ENCODE peak calls at places on chromosomes 4 and X, in six cellular contexts. S, X, E, V, O and I are unnamed samples.

GRCh38 chrX:20217279-20217678 is 49.4 kb downstream of the RPS6KA3 start:
- DNase-seq in S (peak), X (peak), E (no peak), V (no peak), O (no peak), I (no peak)

GRCh38 chr4:113368056-113368455 is 318.6 kb downstream of the ANK2 start:
- DNase-seq in S (no peak), X (no peak), E (no peak), V (no peak), O (no peak), I (no peak)

GRCh38 chr4:185426960-185427688 is 1.4 kb upstream of the UFSP2 start:
- DNase-seq in S (no peak), X (no peak), E (no peak), V (no peak), O (no peak), I (no peak)

GRCh38 chrX:131067216-131067615 is 9.1 kb downstream of the ARHGAP36 start:
- DNase-seq in S (no peak), X (no peak), E (no peak), V (no peak), O (no peak), I (no peak)

GRCh38 chr4:128606173-128606572 is 203.3 kb upstream of the JADE1 start:
- DNase-seq in S (peak), X (no peak), E (no peak), V (no peak), O (no peak), I (no peak)

GRCh38 chr4:173584506-173584905 is 54.5 kb upstream of the HAND2 start:
- DNase-seq in S (no peak), X (no peak), E (no peak), V (no peak), O (no peak), I (no peak)

GRCh38 chr4:78613522-78614311 is 62.1 kb downstream of the ANXA3 start:
- DNase-seq in S (no peak), X (no peak), E (no peak), V (no peak), O (no peak), I (no peak)

GRCh38 chrX:153669174-153669890 is 4.3 kb downstream of the PNCK start:
- DNase-seq in S (no peak), X (no peak), E (no peak), V (no peak), O (no peak), I (peak)

GRCh38 chr4:157700898-157701694 is 471.7 kb downstream of the GASK1B start:
- DNase-seq in S (no peak), X (no peak), E (no peak), V (no peak), O (no peak), I (no peak)

GRCh38 chrX:19350831-19351447 is 7.2 kb downstream of the PDHA1 start:
- DNase-seq in S (no peak), X (no peak), E (no peak), V (no peak), O (no peak), I (no peak)

GRCh38 chr4:104294811-104295210 is 199.9 kb downstream of the CXXC4 start:
- DNase-seq in S (no peak), X (no peak), E (no peak), V (no peak), O (no peak), I (no peak)

GRCh38 chr4:125961626-125962025 is 646.9 kb downstream of the FAT4 start:
- DNase-seq in S (no peak), X (no peak), E (no peak), V (no peak), O (no peak), I (no peak)

GRCh38 chr4:146033149-146033548 is 94.5 kb upstream of the ZNF827 start:
- DNase-seq in S (no peak), X (no peak), E (no peak), V (peak), O (no peak), I (no peak)

GRCh38 chr4:168707205-168707604 is 210.4 kb downstream of the PALLD start:
- DNase-seq in S (no peak), X (no peak), E (no peak), V (no peak), O (no peak), I (no peak)

GRCh38 chr4:71074452-71075299 is 81.2 kb downstream of the DCK start:
- DNase-seq in S (no peak), X (no peak), E (no peak), V (no peak), O (peak), I (no peak)

GRCh38 chr4:112702892-112703291 is 65.9 kb downstream of the LARP7 start:
- DNase-seq in S (no peak), X (no peak), E (no peak), V (no peak), O (no peak), I (no peak)

GRCh38 chr4:118758293-118758692 is 73.1 kb downstream of the METTL14 start:
- DNase-seq in S (no peak), X (no peak), E (no peak), V (no peak), O (no peak), I (no peak)

GRCh38 chr4:165563851-165564250 is 185.0 kb downstream of the CPE start:
- DNase-seq in S (no peak), X (peak), E (no peak), V (no peak), O (no peak), I (no peak)

GRCh38 chrX:102849396-102849795 is 87.7 kb upstream of the RAB40AL start:
- DNase-seq in S (no peak), X (no peak), E (no peak), V (no peak), O (no peak), I (no peak)

GRCh38 chrX:84339507-84340364 is 151.7 kb upstream of the RPS6KA6 start:
- DNase-seq in S (no peak), X (no peak), E (no peak), V (no peak), O (no peak), I (no peak)

GRCh38 chrX:154749856-154750255 is 1.0 kb downstream of the GAB3 start:
- DNase-seq in S (no peak), X (no peak), E (no peak), V (no peak), O (no peak), I (no peak)

GRCh38 chr4:10082459-10083272 is 33.9 kb downstream of the WDR1 start:
- DNase-seq in S (no peak), X (no peak), E (no peak), V (peak), O (no peak), I (no peak)

GRCh38 chr4:52372269-52372668 is 286.8 kb downstream of the USP46 start:
- DNase-seq in S (no peak), X (no peak), E (no peak), V (no peak), O (no peak), I (no peak)

GRCh38 chrX:99798951-99799350 is 611.1 kb downstream of the PCDH19 start:
- DNase-seq in S (no peak), X (no peak), E (no peak), V (no peak), O (no peak), I (no peak)

GRCh38 chr4:84497220-84497834 is 1.8 kb downstream of the NKX6-1 start:
- DNase-seq in S (no peak), X (no peak), E (no peak), V (no peak), O (no peak), I (no peak)

GRCh38 chrX:151753313-151754041 is 18.9 kb downstream of the CNGA2 start:
- DNase-seq in S (peak), X (peak), E (peak), V (peak), O (peak), I (no peak)

GRCh38 chr4:54227261-54228063 is 1.6 kb upstream of the PDGFRA start:
- DNase-seq in S (no peak), X (no peak), E (no peak), V (peak), O (no peak), I (no peak)

DNA sequence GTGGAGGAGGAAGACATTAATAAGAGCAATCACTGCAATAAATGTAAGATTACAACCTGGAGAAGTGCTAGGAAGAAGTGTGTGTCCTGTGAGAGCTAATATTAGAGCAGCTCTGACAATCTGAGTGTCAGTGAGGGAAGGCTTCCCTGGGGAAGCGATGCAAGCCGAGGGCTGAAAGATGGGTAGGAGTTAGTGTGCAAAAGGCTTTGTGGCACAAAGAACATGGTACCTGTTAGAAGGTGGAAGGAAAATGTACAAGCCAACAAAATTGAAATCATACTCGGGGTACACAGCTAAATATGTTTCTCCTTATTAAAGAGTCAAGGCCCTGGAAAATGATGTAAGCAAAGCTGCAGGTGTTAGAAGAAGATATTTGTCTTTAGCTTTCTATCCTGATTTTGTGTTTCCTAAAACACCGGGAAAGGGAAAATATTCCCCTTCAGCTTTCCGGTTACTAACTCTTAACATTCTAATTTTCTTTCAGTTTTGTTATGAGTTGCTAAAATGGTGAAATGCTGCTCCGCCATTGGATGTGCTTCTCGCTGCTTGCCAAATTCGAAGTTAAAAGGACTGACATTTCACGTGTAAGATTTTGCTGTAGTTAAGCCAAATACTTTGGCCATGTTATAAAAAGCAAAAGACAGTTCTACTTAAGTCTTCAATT is 808 bp downstream of the THAP6 start:
- DNase-seq in S (no peak), X (no peak), E (no peak), V (no peak), O (no peak), I (no peak)
- H3K4me3 ChIP-seq in S (peak), X (peak), E (peak), V (peak), O (peak), I (peak)

GRCh38 chrX:38880460-38880859 is 79.2 kb downstream of the MID1IP1 start:
- DNase-seq in S (no peak), X (no peak), E (no peak), V (no peak), O (no peak), I (no peak)
- H3K27ac ChIP-seq in S (no peak), X (no peak), E (no peak), V (no peak), O (no peak), I (no peak)

DNA sequence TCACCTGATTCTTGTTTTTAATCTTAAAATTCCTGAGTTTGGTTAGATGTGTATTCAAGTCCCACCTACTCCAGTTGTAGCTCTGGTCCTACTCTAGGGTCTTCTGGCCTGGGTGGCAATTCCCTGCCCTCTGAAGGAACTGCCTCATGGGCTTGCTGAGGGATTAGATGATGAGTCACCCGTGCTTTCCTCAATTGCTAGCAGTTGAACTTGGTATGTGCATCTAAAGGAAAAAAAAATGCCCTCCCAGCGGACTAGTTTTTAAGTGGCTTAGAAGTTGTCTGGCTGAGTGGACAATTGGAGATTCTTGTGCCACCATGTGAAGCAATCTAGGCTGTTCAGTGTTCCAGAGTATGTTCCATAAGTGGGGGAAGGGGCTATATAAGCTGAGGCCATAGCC is 127.0 kb downstream of the CCNG2 start:
- DNase-seq in S (no peak), X (no peak), E (no peak), V (no peak), O (no peak), I (no peak)
- H3K4me3 ChIP-seq in S (no peak), X (no peak), E (no peak), V (no peak), O (no peak), I (no peak)

GRCh38 chr4:170697045-170697444 is 607.3 kb upstream of the AADAT start:
- DNase-seq in S (no peak), X (no peak), E (no peak), V (no peak), O (no peak), I (no peak)
- H3K27ac ChIP-seq in S (no peak), X (no peak), E (no peak), V (no peak), O (no peak), I (no peak)

DNA sequence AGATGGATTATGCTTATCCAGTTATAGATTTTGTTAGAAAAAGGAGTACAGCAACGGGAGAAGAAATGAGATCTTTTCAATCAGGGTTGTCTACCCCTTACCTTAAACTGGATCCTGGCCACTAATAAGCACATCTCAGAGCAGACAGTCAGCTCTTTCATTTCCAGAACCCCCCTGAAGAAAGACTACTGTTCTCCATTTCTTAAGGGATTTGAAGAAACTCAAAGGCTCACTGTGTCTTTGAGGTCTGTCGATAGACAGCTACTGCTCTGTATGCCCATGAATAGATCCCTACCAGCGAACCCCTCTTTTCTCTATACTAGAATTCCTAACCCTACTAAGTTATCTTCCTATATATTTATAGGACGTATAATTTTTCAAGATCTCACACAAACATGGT is 956 bp downstream of the UGDH start:
- DNase-seq in S (no peak), X (no peak), E (no peak), V (no peak), O (no peak), I (no peak)
- H3K4me3 ChIP-seq in S (peak), X (peak), E (peak), V (peak), O (peak), I (peak)

GRCh38 chrX:24243692-24244091 is 70.2 kb downstream of the SUPT20HL2 start:
- DNase-seq in S (no peak), X (no peak), E (no peak), V (no peak), O (no peak), I (no peak)
- H3K27ac ChIP-seq in S (no peak), X (no peak), E (peak), V (no peak), O (no peak), I (no peak)

DNA sequence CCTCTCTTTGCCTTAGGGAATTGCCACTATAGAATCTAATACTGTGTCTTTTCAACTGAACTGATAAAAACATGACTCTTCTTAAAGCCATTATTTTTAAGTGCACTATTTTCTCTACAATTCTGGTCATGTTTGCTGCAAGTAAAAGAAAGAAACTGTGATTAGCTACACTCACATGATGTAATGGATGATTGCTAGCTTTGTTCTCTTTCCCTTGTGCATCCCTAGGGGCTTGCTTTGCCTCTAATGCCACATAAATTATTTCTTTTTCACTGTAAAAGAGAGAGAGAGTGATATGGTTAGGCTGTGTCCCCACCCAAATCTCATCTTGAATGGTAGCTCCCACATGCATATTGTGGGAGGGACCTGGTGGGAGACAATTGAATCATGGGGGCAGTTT is 630.1 kb upstream of the NR3C2 start:
- DNase-seq in S (no peak), X (no peak), E (no peak), V (no peak), O (no peak), I (no peak)
- H3K4me3 ChIP-seq in S (no peak), X (no peak), E (no peak), V (no peak), O (no peak), I (no peak)

DNA sequence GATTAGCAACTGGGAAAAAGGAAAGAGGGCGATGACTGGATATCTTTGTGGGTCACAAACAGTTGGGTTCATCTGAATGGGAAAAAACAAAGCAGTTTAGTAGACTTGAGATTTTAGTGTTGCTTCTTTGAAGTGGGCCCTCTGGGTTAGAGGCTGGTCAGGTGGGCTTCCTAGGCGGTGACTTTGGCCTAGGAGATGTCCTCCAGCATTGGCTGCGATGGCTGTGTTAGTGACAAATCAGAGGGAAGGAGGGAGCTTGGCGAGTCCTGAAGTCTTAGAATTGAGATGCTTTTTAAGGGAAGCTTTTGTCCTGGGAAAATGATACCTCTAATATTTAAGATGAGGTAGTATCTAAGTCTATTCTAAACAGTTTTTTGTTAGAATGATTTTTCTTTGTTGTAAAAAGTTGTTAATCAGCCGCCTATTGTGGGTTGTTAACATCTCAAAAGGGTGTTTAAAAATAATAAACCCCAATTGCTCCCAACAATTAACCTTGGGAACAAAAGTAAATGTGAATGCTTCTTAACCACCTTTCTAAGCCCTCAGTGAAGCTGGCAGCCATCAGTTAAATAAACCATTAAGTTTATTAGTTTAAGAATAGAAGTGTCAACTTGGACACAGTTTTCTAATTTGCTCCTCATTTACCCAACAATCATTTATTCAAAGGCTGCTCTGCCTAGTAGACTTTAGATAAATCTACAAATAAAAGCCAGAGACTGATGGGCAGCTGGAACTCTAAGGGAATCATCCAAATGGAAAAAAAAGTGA is 31.7 kb downstream of the DLG3 start:
- DNase-seq in S (no peak), X (no peak), E (no peak), V (no peak), O (no peak), I (no peak)
- H3K27ac ChIP-seq in S (peak), X (peak), E (no peak), V (no peak), O (no peak), I (no peak)